ENCODE peak calls at places on chromosomes 5 and 9, in nine cellular contexts. K is endothelial cell, W is PC-9, R is sigmoid colon, J is choroid plexus epithelial cell, C is right atrium auricular region, A is GM10248, N is fibroblast of the aortic adventitia, G is GM12878. L is an unnamed sample.

GRCh38 chr9:71353723-71354122 is 232.3 kb upstream of the TRPM3 start:
- DNase-seq in K (no peak), W (no peak), R (no peak), J (no peak), C (no peak), A (no peak), N (peak), G (no peak), L (no peak)

GRCh38 chr5:82348749-82349148 is 70.6 kb upstream of the RPS23 start:
- DNase-seq in K (no peak), W (no peak), R (no peak), J (no peak), C (no peak), A (no peak), N (peak), G (no peak), L (no peak)

GRCh38 chr5:180438785-180439780 is 55.1 kb upstream of the CNOT6 start:
- DNase-seq in K (no peak), W (no peak), R (no peak), J (no peak), C (no peak), A (no peak), N (no peak), G (no peak), L (no peak)

GRCh38 chr5:119386945-119387344 is 31.1 kb downstream of the TNFAIP8 start:
- DNase-seq in K (no peak), W (no peak), R (no peak), J (peak), C (peak), A (no peak), N (peak), G (no peak), L (no peak)

GRCh38 chr9:89952401-89952800 is 347.6 kb downstream of the GADD45G start:
- DNase-seq in K (no peak), W (no peak), R (no peak), J (no peak), C (no peak), A (no peak), N (peak), G (no peak), L (no peak)

GRCh38 chr9:101536938-101537337 is 3.3 kb downstream of the RNF20 start:
- DNase-seq in K (peak), W (no peak), R (no peak), J (peak), C (no peak), A (no peak), N (peak), G (no peak), L (no peak)

GRCh38 chr9:124415102-124415851 is at the start of gene PSMB7:
- DNase-seq in K (peak), W (peak), R (peak), J (peak), C (peak), A (peak), N (peak), G (peak), L (peak)

GRCh38 chr5:141875795-141876627 is 2.2 kb downstream of the PCDH1 start:
- DNase-seq in K (no peak), W (peak), R (no peak), J (no peak), C (no peak), A (no peak), N (no peak), G (no peak), L (no peak)

GRCh38 chr5:142529626-142530278 is 156.1 kb downstream of the FGF1 start:
- DNase-seq in K (no peak), W (peak), R (no peak), J (peak), C (no peak), A (no peak), N (peak), G (no peak), L (no peak)

GRCh38 chr9:36218411-36218901 is 27.7 kb downstream of the CLTA start:
- DNase-seq in K (no peak), W (no peak), R (no peak), J (no peak), C (no peak), A (no peak), N (no peak), G (no peak), L (no peak)

GRCh38 chr5:32538031-32538547 is 47.3 kb upstream of the SUB1 start:
- DNase-seq in K (no peak), W (no peak), R (no peak), J (no peak), C (no peak), A (peak), N (peak), G (peak), L (no peak)

GRCh38 chr5:149731617-149732400 is 1.7 kb downstream of the PPARGC1B start:
- DNase-seq in K (peak), W (peak), R (peak), J (peak), C (peak), A (peak), N (peak), G (peak), L (peak)

GRCh38 chr5:166499452-166500240 is 1791.8 kb upstream of the WWC1 start:
- DNase-seq in K (no peak), W (no peak), R (no peak), J (no peak), C (no peak), A (no peak), N (no peak), G (no peak), L (no peak)

GRCh38 chr5:1330146-1330846 is 14.6 kb downstream of the CLPTM1L start:
- DNase-seq in K (no peak), W (no peak), R (peak), J (no peak), C (peak), A (no peak), N (no peak), G (no peak), L (no peak)

GRCh38 chr5:13427859-13428557 is 516.5 kb downstream of the DNAH5 start:
- DNase-seq in K (no peak), W (no peak), R (no peak), J (no peak), C (no peak), A (no peak), N (no peak), G (no peak), L (no peak)

GRCh38 chr9:2662496-2662895 is 40.9 kb downstream of the VLDLR start:
- DNase-seq in K (peak), W (no peak), R (no peak), J (peak), C (no peak), A (no peak), N (no peak), G (no peak), L (no peak)

GRCh38 chr9:127424669-127424986 is 446 bp downstream of the ZNF79 start:
- DNase-seq in K (no peak), W (no peak), R (no peak), J (peak), C (no peak), A (no peak), N (no peak), G (no peak), L (no peak)

GRCh38 chr5:91074615-91075014 is 308.5 kb downstream of the ARRDC3 start:
- DNase-seq in K (no peak), W (no peak), R (no peak), J (peak), C (no peak), A (no peak), N (peak), G (peak), L (no peak)

GRCh38 chr9:84702469-84702868 is 32.9 kb downstream of the NTRK2 start:
- DNase-seq in K (no peak), W (no peak), R (no peak), J (no peak), C (no peak), A (no peak), N (no peak), G (no peak), L (no peak)

GRCh38 chr9:94139672-94140417 is 55.6 kb downstream of the PTPDC1 start:
- DNase-seq in K (no peak), W (peak), R (peak), J (peak), C (peak), A (no peak), N (peak), G (no peak), L (peak)

GRCh38 chr9:97866848-97867247 is 13.8 kb downstream of the FOXE1 start:
- DNase-seq in K (no peak), W (no peak), R (no peak), J (no peak), C (no peak), A (no peak), N (no peak), G (peak), L (no peak)

GRCh38 chr5:5335708-5336211 is 86.7 kb upstream of the ICE1 start:
- DNase-seq in K (no peak), W (peak), R (no peak), J (peak), C (no peak), A (no peak), N (peak), G (no peak), L (peak)

GRCh38 chr9:127895811-127896210 is 3.6 kb downstream of the ST6GALNAC6 start:
- DNase-seq in K (no peak), W (no peak), R (no peak), J (no peak), C (no peak), A (no peak), N (no peak), G (no peak), L (no peak)

GRCh38 chr5:43101491-43101890 is 19.2 kb upstream of the ZNF131 start:
- DNase-seq in K (no peak), W (no peak), R (no peak), J (no peak), C (no peak), A (no peak), N (no peak), G (no peak), L (no peak)

GRCh38 chr9:110248361-110248760 is 7.9 kb downstream of the TXN start:
- DNase-seq in K (no peak), W (no peak), R (no peak), J (peak), C (no peak), A (no peak), N (no peak), G (no peak), L (no peak)

GRCh38 chr5:68441309-68441708 is 225.8 kb downstream of the PIK3R1 start:
- DNase-seq in K (no peak), W (no peak), R (no peak), J (no peak), C (no peak), A (no peak), N (no peak), G (no peak), L (no peak)

GRCh38 chr5:131436081-131436480 is 172.2 kb downstream of the CDC42SE2 start:
- DNase-seq in K (no peak), W (no peak), R (no peak), J (no peak), C (no peak), A (no peak), N (no peak), G (no peak), L (no peak)

GRCh38 chr5:120413706-120414105 is 50.4 kb upstream of the PRR16 start:
- DNase-seq in K (no peak), W (no peak), R (no peak), J (peak), C (no peak), A (no peak), N (peak), G (no peak), L (peak)

GRCh38 chr5:151199581-151200185 is 24.2 kb downstream of the CCDC69 start:
- DNase-seq in K (no peak), W (no peak), R (no peak), J (no peak), C (peak), A (no peak), N (no peak), G (no peak), L (no peak)

GRCh38 chr9:125690679-125691078 is 16.3 kb downstream of the MAPKAP1 start:
- DNase-seq in K (no peak), W (no peak), R (no peak), J (no peak), C (no peak), A (no peak), N (no peak), G (no peak), L (no peak)

GRCh38 chr9:4117835-4118610 is 181.8 kb downstream of the GLIS3 start:
- DNase-seq in K (peak), W (no peak), R (no peak), J (no peak), C (no peak), A (peak), N (no peak), G (no peak), L (no peak)

GRCh38 chr9:114309096-114309495 is 13.8 kb upstream of the ORM1 start:
- DNase-seq in K (no peak), W (no peak), R (peak), J (no peak), C (no peak), A (no peak), N (no peak), G (no peak), L (no peak)

GRCh38 chr9:81814794-81815464 is 113.3 kb upstream of the SPATA31D4 start:
- DNase-seq in K (no peak), W (peak), R (no peak), J (no peak), C (no peak), A (no peak), N (no peak), G (peak), L (no peak)

GRCh38 chr9:82148849-82149544 is 160.4 kb downstream of the SPATA31D1 start:
- DNase-seq in K (no peak), W (no peak), R (no peak), J (peak), C (no peak), A (no peak), N (peak), G (no peak), L (no peak)

GRCh38 chr9:70352802-70353201 is 61.7 kb downstream of the KLF9 start:
- DNase-seq in K (no peak), W (no peak), R (no peak), J (peak), C (no peak), A (no peak), N (peak), G (no peak), L (no peak)
- TF ChIP-seq CTCF in K (no peak), W (peak), R (peak), J (peak), C (peak), A (peak), N (peak), G (peak), L (peak)

DNA sequence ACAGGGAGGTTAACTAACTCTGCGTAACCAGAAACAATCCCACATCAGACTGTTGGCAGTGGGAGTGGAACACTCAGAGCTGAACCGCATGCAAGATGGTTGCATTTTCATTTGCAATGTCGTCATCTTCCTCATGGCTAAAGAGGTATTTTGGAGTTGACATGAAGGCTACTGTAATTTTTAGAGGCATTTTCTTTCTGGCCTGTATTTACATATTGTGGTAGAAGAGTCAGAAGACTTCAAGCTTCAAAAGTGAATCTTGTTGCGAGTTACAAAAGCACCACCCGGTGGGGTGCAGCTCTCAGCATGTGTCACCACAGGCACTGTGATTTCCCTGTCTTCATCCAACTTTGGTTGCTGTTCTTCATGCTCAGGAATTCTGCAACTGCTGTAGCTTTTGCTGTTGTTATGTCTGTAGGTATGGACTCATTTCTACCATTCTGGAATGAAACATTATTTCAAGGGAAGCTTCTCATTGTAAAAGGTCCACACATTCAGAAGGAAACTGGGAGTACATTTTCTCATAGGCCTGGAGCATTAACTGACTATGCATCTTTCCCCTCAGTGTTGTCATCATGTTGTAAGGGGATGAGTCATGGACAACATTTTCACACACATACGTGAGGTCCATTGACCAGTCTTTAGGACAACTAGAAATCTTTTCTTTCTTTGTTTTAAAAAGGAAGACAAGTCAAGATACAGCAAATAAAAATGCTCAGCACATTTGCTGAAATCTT is 35.4 kb upstream of the GDNF start:
- DNase-seq in K (no peak), W (no peak), R (no peak), J (peak), C (no peak), A (no peak), N (peak), G (no peak), L (no peak)
- TF ChIP-seq CTCF in K (no peak), W (no peak), R (no peak), J (no peak), C (no peak), A (no peak), N (no peak), G (no peak), L (no peak)

DNA sequence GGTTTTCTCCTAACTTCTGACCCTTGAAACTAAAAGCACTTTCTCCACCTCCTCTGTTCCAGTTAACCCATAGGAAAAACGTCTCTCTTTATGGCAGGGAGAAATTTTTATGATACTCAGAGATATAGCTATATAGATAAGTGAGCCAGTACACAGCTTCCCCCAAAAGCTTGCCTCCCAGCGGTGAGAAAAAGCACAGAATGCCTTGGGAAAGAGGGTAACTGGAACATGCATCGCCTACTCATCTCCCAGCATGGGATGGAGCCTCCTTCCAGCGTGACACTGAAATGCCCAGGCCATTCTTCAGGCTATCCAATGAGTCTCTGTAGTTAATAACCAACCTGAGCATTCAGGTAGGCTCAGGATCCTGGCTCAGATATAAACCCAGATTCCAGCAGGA is 963.1 kb upstream of the DMAC1 start:
- DNase-seq in K (no peak), W (no peak), R (no peak), J (no peak), C (no peak), A (no peak), N (no peak), G (no peak), L (no peak)
- TF ChIP-seq CTCF in K (no peak), W (no peak), R (no peak), J (no peak), C (no peak), A (no peak), N (no peak), G (no peak), L (no peak)

GRCh38 chr9:33044677-33045282 is 19.7 kb downstream of the DNAJA1 start:
- DNase-seq in K (peak), W (peak), R (no peak), J (peak), C (no peak), A (no peak), N (no peak), G (no peak), L (no peak)
- TF ChIP-seq CTCF in K (no peak), W (no peak), R (no peak), J (peak), C (no peak), A (no peak), N (no peak), G (no peak), L (peak)

GRCh38 chr5:10036136-10036535 is 213.6 kb downstream of the ATPSCKMT start:
- DNase-seq in K (no peak), W (no peak), R (no peak), J (peak), C (no peak), A (no peak), N (peak), G (no peak), L (no peak)

GRCh38 chr5:10034008-10034407 is 215.7 kb downstream of the ATPSCKMT start:
- DNase-seq in K (no peak), W (no peak), R (no peak), J (peak), C (no peak), A (no peak), N (no peak), G (no peak), L (no peak)

GRCh38 chr5:10031817-10032216 is 217.9 kb downstream of the ATPSCKMT start:
- DNase-seq in K (no peak), W (no peak), R (no peak), J (no peak), C (no peak), A (no peak), N (no peak), G (no peak), L (no peak)

GRCh38 chr5:10030219-10030831 is 219.4 kb downstream of the ATPSCKMT start:
- DNase-seq in K (peak), W (no peak), R (no peak), J (peak), C (no peak), A (no peak), N (peak), G (no peak), L (no peak)
- TF ChIP-seq CTCF in K (peak), W (peak), R (no peak), J (peak), C (no peak), A (peak), N (peak), G (peak), L (peak)

DNA sequence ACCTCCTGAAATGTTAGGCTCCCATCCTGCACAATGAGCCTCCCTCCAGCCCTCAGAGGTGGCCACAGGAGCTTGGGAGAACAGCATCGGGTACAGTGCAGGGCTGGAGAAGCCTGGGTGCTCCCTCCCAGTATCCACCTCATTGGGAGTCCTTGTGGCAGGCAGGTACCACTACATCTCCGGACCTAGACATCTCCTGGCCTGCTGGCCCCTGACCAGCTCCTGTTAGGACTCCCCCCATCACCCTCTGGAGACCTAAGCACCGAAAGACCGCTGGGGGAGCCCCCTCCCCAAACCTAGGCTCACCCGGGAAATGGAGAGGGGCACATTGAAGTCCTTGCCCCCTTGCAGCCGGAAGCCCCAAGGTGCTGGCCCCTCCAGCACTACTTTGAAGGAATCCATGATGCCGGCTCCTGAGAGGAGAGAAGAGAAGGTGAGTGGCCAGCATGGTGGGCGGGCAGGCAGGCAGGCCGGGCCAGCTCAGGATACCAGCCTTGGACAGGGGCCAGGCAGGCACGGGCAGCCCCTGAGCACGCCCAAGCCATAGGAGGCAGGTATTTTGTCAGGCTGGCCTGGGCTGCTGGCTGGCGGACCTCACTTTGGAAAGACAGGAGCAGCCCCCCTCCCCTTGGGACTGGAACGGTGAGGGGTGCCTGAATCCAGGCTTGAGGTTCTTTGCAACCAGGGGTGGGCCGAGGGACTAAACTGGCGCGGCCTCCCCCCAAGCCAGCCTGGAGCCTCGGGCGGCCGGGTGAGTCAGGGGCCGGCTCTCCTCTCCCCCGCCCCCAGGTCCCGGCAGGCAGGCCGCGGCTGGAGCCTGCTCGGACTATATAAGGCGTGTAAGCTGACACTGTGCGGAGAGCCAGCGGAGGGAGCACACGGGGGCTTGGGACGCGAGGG is 1.0 kb downstream of the PDLIM7 start:
- DNase-seq in K (peak), W (peak), R (peak), J (peak), C (peak), A (peak), N (peak), G (no peak), L (peak)
- TF ChIP-seq CTCF in K (peak), W (peak), R (peak), J (peak), C (no peak), A (no peak), N (peak), G (peak), L (peak)

GRCh38 chr5:173733065-173733824 is 116.8 kb upstream of the BOD1 start:
- DNase-seq in K (no peak), W (no peak), R (no peak), J (no peak), C (no peak), A (no peak), N (no peak), G (no peak), L (no peak)
- TF ChIP-seq CTCF in K (no peak), W (no peak), R (no peak), J (no peak), C (no peak), A (no peak), N (no peak), G (no peak), L (peak)